ENCODE peak calls at places on chromosomes 2 and 18, in ten cellular contexts. B, N, I, K, V, J, U, Q, E and L are unnamed samples. For H3K4me1, the result is how much of the 10 kb centered on the place peaks cover.

GRCh38 chr18:62436636-62437519 is 85.9 kb upstream of the ZCCHC2 start:
- DNase-seq in E (no peak), U (no peak), Q (no peak), K (peak), B (peak), J (peak), I (no peak), V (peak), N (peak), L (no peak)

GRCh38 chr2:60353406-60353800 is 200.1 kb downstream of the BCL11A start:
- DNase-seq in B (peak), K (no peak), E (no peak), N (no peak), V (no peak), U (no peak), Q (peak), J (no peak), I (no peak), L (no peak)

GRCh38 chr2:68737717-68738116 is 3.1 kb downstream of the ARHGAP25 start:
- DNase-seq in V (no peak), I (no peak), U (no peak), E (peak), Q (no peak), J (no peak), N (no peak), K (no peak), B (no peak), L (no peak)

GRCh38 chr2:174158003-174158402 is 90.3 kb downstream of the OLA1 start:
- DNase-seq in B (no peak), K (no peak), Q (peak), U (peak), E (peak), V (peak), J (no peak), I (peak), N (no peak), L (peak)

GRCh38 chr2:113123731-113124130 is 3.7 kb upstream of the IL1RN start:
- DNase-seq in Q (no peak), B (no peak), N (no peak), I (no peak), K (no peak), V (no peak), J (no peak), U (no peak), E (no peak), L (no peak)

GRCh38 chr2:139099721-139100120 is 319.5 kb upstream of the NXPH2 start:
- DNase-seq in Q (no peak), J (no peak), K (no peak), V (no peak), U (no peak), I (no peak), B (no peak), E (no peak), N (no peak), L (no peak)

GRCh38 chr2:170530284-170530745 is 184.8 kb upstream of the SP5 start:
- DNase-seq in N (no peak), Q (peak), J (peak), E (no peak), I (peak), B (no peak), K (peak), U (peak), V (peak), L (peak)

GRCh38 chr2:67917332-67918054 is 145.3 kb downstream of the C1D start:
- DNase-seq in N (peak), V (no peak), B (no peak), U (peak), Q (no peak), K (no peak), J (no peak), I (peak), E (no peak), L (no peak)

GRCh38 chr2:236879416-236879963 is 206.2 kb upstream of the COPS8 start:
- DNase-seq in N (no peak), I (no peak), K (no peak), J (no peak), E (no peak), B (no peak), V (no peak), U (no peak), Q (no peak), L (peak)

DNA sequence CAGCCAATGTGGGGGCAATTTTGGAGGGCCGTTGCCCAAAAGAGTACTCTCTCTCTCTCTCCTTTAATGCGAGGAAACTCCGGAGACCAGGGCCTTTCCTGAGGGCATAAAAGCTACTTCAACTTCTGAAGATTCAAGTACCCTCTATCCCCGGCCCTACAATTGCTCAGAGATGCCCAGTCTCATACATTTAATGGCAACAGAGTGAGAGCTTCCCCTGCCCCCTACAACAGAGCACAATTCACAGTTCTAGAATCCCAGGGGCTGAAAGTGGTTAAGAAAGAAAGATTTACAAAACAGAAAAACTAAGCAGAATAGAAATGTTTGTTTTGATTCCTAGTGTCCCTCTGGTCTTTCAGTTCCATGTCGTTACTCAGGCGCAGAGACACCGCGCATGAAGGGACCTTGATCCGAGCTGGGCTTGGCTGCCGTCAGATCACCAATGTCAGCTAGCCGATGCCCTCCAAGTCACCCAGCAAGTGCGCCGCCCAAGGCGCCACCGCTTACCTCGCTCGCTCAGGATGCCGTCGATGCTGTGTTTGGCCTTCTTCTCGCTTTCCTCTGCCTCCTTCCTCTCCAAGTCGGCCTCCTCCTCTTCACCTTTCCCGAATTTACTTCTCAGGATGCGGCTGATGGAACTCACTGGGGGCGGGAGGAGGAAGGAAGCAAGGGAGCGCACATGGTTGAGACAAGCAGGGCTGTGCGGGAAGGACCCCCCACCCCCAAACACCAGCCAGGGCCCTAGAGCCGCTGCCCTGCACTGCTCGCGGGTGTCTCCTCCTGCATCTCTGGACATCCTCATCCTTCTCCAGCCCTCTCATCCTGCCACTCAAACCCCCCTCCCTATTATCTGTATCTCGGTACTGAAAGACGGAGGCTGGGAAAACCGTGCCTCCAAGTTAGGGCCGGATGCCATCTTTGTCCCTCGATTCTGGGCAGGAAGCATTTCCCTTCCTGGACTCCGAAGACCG is 4.9 kb downstream of the PAX3 start:
- DNase-seq in I (no peak), J (no peak), B (no peak), N (no peak), V (no peak), U (peak), K (no peak), E (no peak), Q (no peak), L (no peak)
- H3K4me1 ChIP-seq in I (under half), J (under half), B (under half), N (under half), V (under half), U (under half), K (under half), E (under half), Q (under half), L (under half)

GRCh38 chr18:46352520-46353250 is 248.5 kb downstream of the HAUS1 start:
- DNase-seq in V (no peak), N (no peak), B (no peak), J (no peak), K (no peak), Q (no peak), I (no peak), E (no peak), U (no peak), L (no peak)

GRCh38 chr18:46353460-46353859 is 249.3 kb downstream of the HAUS1 start:
- DNase-seq in U (no peak), B (no peak), I (no peak), N (no peak), V (no peak), K (no peak), J (no peak), Q (no peak), E (no peak), L (no peak)

GRCh38 chr18:46360102-46360699 is 256.0 kb downstream of the HAUS1 start:
- DNase-seq in B (no peak), J (no peak), V (no peak), Q (no peak), E (no peak), N (no peak), U (peak), K (no peak), I (no peak), L (no peak)

GRCh38 chr18:46360841-46361240 is 256.7 kb downstream of the HAUS1 start:
- DNase-seq in J (no peak), N (no peak), K (no peak), V (no peak), B (no peak), I (no peak), U (no peak), Q (no peak), E (no peak), L (no peak)

GRCh38 chr18:46356278-46357033 is 252.3 kb downstream of the HAUS1 start:
- DNase-seq in N (no peak), U (no peak), Q (no peak), V (no peak), E (no peak), K (no peak), I (no peak), B (no peak), J (no peak), L (no peak)
- H3K4me1 ChIP-seq in N (under half), U (under half), Q (under half), V (under half), E (under half), K (under half), I (under half), B (under half), J (under half), L (under half)

GRCh38 chr2:98452396-98453027 is 7.9 kb downstream of the INPP4A start:
- DNase-seq in B (no peak), E (no peak), V (no peak), J (no peak), K (no peak), I (no peak), N (no peak), Q (no peak), U (no peak), L (no peak)

GRCh38 chr2:98454073-98454472 is 9.4 kb downstream of the INPP4A start:
- DNase-seq in I (no peak), U (no peak), K (no peak), J (no peak), Q (peak), V (no peak), N (no peak), B (peak), E (no peak), L (no peak)

GRCh38 chr2:98453531-98453930 is 8.9 kb downstream of the INPP4A start:
- DNase-seq in U (no peak), J (no peak), B (peak), K (no peak), E (no peak), V (no peak), I (no peak), Q (no peak), N (no peak), L (no peak)

GRCh38 chr2:98455494-98455976 is 10.9 kb downstream of the INPP4A start:
- DNase-seq in V (no peak), U (no peak), E (no peak), B (peak), Q (no peak), I (no peak), J (no peak), K (no peak), N (no peak), L (no peak)

DNA sequence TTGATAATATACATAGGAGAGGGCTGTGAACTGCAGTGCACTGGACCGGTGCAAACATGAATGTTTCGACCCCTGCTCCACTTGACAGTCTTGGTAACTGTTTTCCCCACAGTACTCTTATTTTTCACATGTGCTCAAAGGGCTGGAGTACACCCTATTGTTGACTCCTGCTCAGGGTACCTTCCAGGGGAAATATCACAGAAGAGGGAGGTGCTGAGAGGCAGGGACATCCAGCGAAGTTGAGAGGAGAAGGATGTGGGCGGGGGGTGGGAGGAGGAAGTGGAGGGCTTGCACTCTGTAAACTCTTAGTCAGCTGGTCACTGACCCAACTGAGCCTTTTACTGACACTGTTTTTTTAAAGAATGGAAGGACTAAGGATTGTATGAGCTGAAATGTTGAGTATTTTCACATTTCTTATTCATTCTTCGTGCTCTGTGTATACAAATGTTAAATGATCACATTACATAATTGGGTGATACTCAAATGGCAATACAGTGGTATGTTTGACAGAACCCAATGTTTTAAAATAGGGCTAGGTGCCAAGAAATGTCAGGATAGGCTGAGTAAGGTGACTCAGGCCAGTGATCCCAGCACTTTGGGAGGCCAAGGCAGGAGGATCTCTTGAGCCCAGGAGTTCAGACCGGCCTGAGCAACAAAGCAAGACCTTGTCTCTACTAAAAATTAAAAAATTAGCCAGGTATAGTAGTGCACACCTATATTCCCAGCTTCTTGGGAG is 10.0 kb downstream of the INPP4A start:
- DNase-seq in Q (no peak), K (no peak), J (no peak), I (no peak), U (peak), V (no peak), E (peak), B (peak), N (no peak), L (no peak)
- H3K4me1 ChIP-seq in Q (under half), K (under half), J (under half), I (half or more), U (under half), V (under half), E (half or more), B (half or more), N (under half), L (under half)

DNA sequence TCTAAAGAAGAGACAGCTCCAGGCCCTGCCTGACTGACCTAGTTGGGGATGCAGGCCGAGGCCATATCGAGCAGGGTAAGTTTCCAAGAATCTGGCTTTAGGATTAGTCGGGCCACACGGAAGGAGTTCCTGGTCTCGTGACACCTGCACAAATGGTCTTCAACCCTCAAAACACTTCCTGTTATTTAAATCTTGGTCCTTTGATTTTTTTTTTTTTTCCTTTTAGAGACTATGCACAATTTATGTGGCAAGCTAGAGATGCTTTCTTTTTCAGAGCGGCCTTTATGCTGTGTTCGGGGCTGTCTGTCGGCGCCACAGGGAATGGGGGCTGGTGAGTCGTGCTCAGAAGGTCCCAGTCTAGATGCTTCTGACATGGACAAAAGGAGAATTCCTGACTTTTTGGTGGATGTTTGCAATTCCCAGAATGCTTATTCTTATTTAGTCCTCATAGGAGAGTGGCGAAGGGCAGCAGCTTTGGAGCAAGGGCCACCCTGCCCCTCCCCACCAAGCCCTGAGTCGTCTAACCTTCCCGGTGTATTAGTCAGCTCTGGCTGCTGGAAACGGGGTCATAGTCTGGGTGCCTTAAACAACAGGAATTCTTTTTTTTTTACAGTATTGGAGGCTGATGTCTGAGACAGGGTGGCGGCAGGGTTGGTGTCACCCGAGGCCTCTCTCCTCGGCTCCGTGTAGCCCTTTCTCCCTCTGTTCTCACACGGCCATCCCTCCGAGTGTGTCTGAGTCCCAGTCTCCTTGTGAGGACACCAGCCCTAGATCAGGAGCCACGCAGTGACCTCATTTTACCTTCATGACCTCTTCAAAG is 27.4 kb downstream of the HPCAL1 start:
- DNase-seq in J (no peak), N (no peak), I (peak), V (peak), K (no peak), B (no peak), E (peak), Q (peak), U (peak), L (no peak)
- H3K4me1 ChIP-seq in J (under half), N (under half), I (half or more), V (half or more), K (under half), B (half or more), E (under half), Q (under half), U (under half), L (under half)

DNA sequence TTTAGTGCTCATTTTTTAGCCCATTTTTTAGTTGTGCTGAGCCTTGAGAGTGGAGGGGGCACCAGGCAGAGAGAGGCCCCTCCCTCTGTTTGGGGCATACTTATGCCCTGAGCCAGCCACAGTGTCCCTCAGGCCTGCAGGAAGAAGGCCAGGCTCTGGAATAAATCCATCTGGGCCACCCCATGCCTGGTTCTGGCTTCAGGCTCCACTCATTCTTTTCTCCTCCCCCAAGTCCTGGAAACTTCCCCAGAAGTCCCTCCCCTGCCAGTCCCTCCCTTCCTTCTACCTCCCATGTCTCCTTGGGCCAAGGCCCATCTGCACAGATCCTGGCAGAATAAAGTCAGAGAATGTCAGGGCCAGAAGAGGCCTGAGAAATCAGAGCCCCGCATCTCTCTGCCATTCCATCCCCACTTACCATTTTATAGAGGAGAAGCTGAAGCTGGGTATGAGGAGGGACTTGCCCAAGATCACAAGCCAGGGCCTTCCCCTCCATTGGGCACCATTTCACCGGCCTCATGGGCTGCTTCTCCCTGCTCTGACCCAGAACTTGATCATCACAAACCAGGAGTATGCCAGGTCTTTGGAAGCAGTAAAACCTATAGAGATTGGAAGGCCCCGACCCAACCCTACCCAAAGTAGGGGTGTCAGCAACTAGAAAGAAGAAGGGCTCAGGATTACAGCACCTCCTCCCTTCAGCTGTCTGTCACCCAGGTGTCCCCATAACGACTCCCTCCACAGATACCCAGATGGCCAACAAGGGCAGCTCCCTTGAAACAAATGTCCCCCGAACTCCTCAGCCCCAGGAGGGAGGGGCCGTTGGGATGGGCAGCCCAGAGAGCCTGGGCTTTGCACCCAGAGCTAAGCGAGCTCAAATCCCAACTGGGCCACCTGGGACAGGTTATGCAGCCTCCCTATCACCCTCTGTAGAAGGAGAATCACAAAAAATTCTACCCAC is 108.4 kb downstream of the POLR1A start:
- DNase-seq in I (no peak), E (no peak), V (peak), Q (no peak), K (peak), U (no peak), N (no peak), J (no peak), B (no peak), L (peak)
- H3K4me1 ChIP-seq in I (under half), E (under half), V (under half), Q (under half), K (half or more), U (under half), N (under half), J (under half), B (half or more), L (half or more)

GRCh38 chr2:178895872-178896271 is 88.6 kb upstream of the TTN start:
- DNase-seq in V (no peak), I (no peak), Q (no peak), E (no peak), K (no peak), N (no peak), B (no peak), U (no peak), J (no peak), L (no peak)

GRCh38 chr2:178895171-178895570 is 87.9 kb upstream of the TTN start:
- DNase-seq in U (no peak), J (no peak), K (no peak), B (no peak), E (no peak), Q (no peak), I (no peak), N (no peak), V (no peak), L (no peak)

GRCh38 chr2:178891265-178891958 is 84.2 kb upstream of the TTN start:
- DNase-seq in E (peak), U (peak), Q (peak), V (peak), B (no peak), I (peak), N (no peak), J (no peak), K (no peak), L (peak)

DNA sequence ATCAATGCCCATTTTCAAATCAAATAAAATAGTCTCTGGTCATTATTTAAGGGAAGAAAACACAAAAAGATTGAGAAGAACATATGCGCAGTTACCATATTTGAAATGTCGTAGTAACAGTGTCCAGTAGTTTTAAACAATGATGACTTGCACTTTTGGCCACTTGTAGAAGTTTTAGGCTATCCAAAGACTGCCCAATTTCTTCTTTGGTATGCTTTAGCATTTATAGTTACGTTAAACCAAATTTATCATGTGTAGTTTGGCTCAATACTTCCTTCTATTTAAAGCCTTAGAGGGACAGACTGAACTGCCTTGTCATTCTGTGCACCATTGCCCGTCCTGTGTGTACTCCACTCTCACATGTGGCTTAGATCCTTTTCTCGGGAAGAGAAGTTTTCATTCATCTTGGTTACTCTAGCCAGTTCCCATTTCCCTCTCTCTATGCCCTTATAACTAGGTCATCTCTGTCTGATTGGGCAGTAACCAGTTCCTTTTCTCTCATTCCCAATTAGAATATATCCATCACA is 84.8 kb upstream of the TTN start:
- DNase-seq in U (no peak), J (no peak), Q (no peak), E (no peak), I (no peak), K (no peak), N (no peak), V (no peak), B (no peak), L (no peak)
- H3K4me1 ChIP-seq in U (under half), J (under half), Q (under half), E (under half), I (under half), K (under half), N (under half), V (under half), B (under half), L (under half)